ENCODE peak calls at places on chromosomes 16 and 17, in nine cellular contexts. One of them, this sample, is unnamed. For H3K36me3 and H3K27me3, the result is how much of the 10 kb centered on the place peaks cover.

GRCh38 chr16:81639931-81640680 is 139.0 kb upstream of the PLCG2 start:
- DNase-seq in GM23338: no peak
- DNase-seq in K562: no peak
- DNase-seq in iPS DF 6.9: no peak
- DNase-seq in CD8-positive, alpha-beta T cell: no peak
- DNase-seq in effector memory CD4-positive, alpha-beta T cell: no peak
- DNase-seq in BE2C: no peak
- DNase-seq in SJCRH30: peak
- DNase-seq in HAP-1: no peak
- DNase-seq in this sample: no peak

GRCh38 chr17:82062076-82062983 is 3.3 kb downstream of the DUS1L start:
- DNase-seq in iPS DF 6.9: no peak
- DNase-seq in SJCRH30: no peak
- DNase-seq in GM23338: peak
- DNase-seq in K562: no peak
- DNase-seq in effector memory CD4-positive, alpha-beta T cell: no peak
- DNase-seq in HAP-1: no peak
- DNase-seq in CD8-positive, alpha-beta T cell: no peak
- DNase-seq in BE2C: no peak
- DNase-seq in this sample: no peak

GRCh38 chr17:16477255-16477654 is 14.7 kb downstream of the LRRC75A start:
- DNase-seq in HAP-1: no peak
- DNase-seq in BE2C: no peak
- DNase-seq in K562: no peak
- DNase-seq in SJCRH30: peak
- DNase-seq in effector memory CD4-positive, alpha-beta T cell: no peak
- DNase-seq in GM23338: no peak
- DNase-seq in CD8-positive, alpha-beta T cell: no peak
- DNase-seq in iPS DF 6.9: no peak
- DNase-seq in this sample: peak

GRCh38 chr17:35082073-35082657 is 18.7 kb upstream of the RFFL start:
- DNase-seq in K562: no peak
- DNase-seq in iPS DF 6.9: no peak
- DNase-seq in HAP-1: peak
- DNase-seq in GM23338: no peak
- DNase-seq in SJCRH30: peak
- DNase-seq in BE2C: peak
- DNase-seq in effector memory CD4-positive, alpha-beta T cell: no peak
- DNase-seq in CD8-positive, alpha-beta T cell: no peak
- DNase-seq in this sample: no peak

GRCh38 chr17:4605826-4606225 is 21.5 kb downstream of the SMTNL2 start:
- DNase-seq in SJCRH30: no peak
- DNase-seq in CD8-positive, alpha-beta T cell: no peak
- DNase-seq in effector memory CD4-positive, alpha-beta T cell: no peak
- DNase-seq in iPS DF 6.9: no peak
- DNase-seq in BE2C: no peak
- DNase-seq in K562: no peak
- DNase-seq in GM23338: no peak
- DNase-seq in HAP-1: no peak
- DNase-seq in this sample: peak

GRCh38 chr17:39196820-39197331 is 593 bp downstream of the CACNB1 start:
- DNase-seq in SJCRH30: peak
- DNase-seq in CD8-positive, alpha-beta T cell: no peak
- DNase-seq in effector memory CD4-positive, alpha-beta T cell: no peak
- DNase-seq in BE2C: peak
- DNase-seq in GM23338: peak
- DNase-seq in K562: no peak
- DNase-seq in iPS DF 6.9: no peak
- DNase-seq in HAP-1: peak
- DNase-seq in this sample: peak

GRCh38 chr17:21458036-21458435 is 81.9 kb downstream of the KCNJ12 start:
- DNase-seq in K562: no peak
- DNase-seq in GM23338: peak
- DNase-seq in HAP-1: no peak
- DNase-seq in BE2C: no peak
- DNase-seq in SJCRH30: no peak
- DNase-seq in effector memory CD4-positive, alpha-beta T cell: no peak
- DNase-seq in CD8-positive, alpha-beta T cell: no peak
- DNase-seq in iPS DF 6.9: peak
- DNase-seq in this sample: peak

GRCh38 chr16:27315333-27316037 is 1.7 kb downstream of the IL4R start:
- DNase-seq in GM23338: peak
- DNase-seq in BE2C: no peak
- DNase-seq in CD8-positive, alpha-beta T cell: peak
- DNase-seq in SJCRH30: no peak
- DNase-seq in K562: no peak
- DNase-seq in iPS DF 6.9: no peak
- DNase-seq in effector memory CD4-positive, alpha-beta T cell: peak
- DNase-seq in HAP-1: peak
- DNase-seq in this sample: peak

GRCh38 chr17:58702045-58702476 is 9.7 kb downstream of the RAD51C start:
- DNase-seq in K562: no peak
- DNase-seq in BE2C: no peak
- DNase-seq in GM23338: no peak
- DNase-seq in effector memory CD4-positive, alpha-beta T cell: no peak
- DNase-seq in CD8-positive, alpha-beta T cell: no peak
- DNase-seq in SJCRH30: no peak
- DNase-seq in iPS DF 6.9: no peak
- DNase-seq in HAP-1: no peak
- DNase-seq in this sample: no peak

DNA sequence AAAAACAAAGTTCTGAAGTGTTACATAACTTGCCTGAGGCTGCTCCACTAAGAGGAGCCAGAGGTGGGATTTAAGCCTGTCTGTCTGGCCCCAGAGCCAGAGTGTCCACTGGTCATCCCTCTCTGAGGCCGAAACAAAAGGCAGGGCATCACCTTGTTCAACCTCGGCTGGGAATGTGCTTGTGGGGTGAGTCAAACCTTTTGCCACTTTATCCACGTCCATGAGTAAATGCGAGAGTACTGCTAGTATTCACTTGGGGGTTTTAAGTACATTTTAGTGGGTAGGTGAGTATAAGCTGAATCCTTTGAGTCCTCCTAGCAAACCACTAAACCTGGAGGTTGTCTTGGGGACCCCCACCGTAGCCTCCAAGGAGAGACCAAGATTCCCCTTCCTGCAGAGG is 103.5 kb downstream of the STX8 start:
- DNase-seq in CD8-positive, alpha-beta T cell: no peak
- DNase-seq in BE2C: no peak
- DNase-seq in iPS DF 6.9: no peak
- DNase-seq in HAP-1: no peak
- DNase-seq in GM23338: no peak
- DNase-seq in K562: no peak
- DNase-seq in effector memory CD4-positive, alpha-beta T cell: no peak
- DNase-seq in SJCRH30: no peak
- DNase-seq in this sample: no peak
- H3K4me3 ChIP-seq in CD8-positive, alpha-beta T cell: no peak
- H3K4me3 ChIP-seq in BE2C: no peak
- H3K4me3 ChIP-seq in iPS DF 6.9: no peak
- H3K4me3 ChIP-seq in HAP-1: no peak
- H3K4me3 ChIP-seq in GM23338: no peak
- H3K4me3 ChIP-seq in K562: no peak
- H3K4me3 ChIP-seq in effector memory CD4-positive, alpha-beta T cell: no peak
- H3K4me3 ChIP-seq in SJCRH30: no peak
- H3K4me3 ChIP-seq in this sample: no peak

GRCh38 chr17:60555786-60556185 is 29.7 kb upstream of the APPBP2 start:
- DNase-seq in K562: no peak
- DNase-seq in BE2C: no peak
- DNase-seq in SJCRH30: no peak
- DNase-seq in iPS DF 6.9: no peak
- DNase-seq in effector memory CD4-positive, alpha-beta T cell: no peak
- DNase-seq in GM23338: no peak
- DNase-seq in CD8-positive, alpha-beta T cell: no peak
- DNase-seq in HAP-1: no peak
- DNase-seq in this sample: no peak

GRCh38 chr17:60560860-60561257 is 34.8 kb upstream of the APPBP2 start:
- DNase-seq in iPS DF 6.9: no peak
- DNase-seq in BE2C: no peak
- DNase-seq in HAP-1: no peak
- DNase-seq in K562: no peak
- DNase-seq in SJCRH30: no peak
- DNase-seq in GM23338: no peak
- DNase-seq in CD8-positive, alpha-beta T cell: no peak
- DNase-seq in effector memory CD4-positive, alpha-beta T cell: no peak
- DNase-seq in this sample: no peak

GRCh38 chr17:60559659-60559994 is 33.6 kb upstream of the APPBP2 start:
- DNase-seq in HAP-1: no peak
- DNase-seq in K562: no peak
- DNase-seq in effector memory CD4-positive, alpha-beta T cell: no peak
- DNase-seq in BE2C: no peak
- DNase-seq in SJCRH30: no peak
- DNase-seq in GM23338: no peak
- DNase-seq in CD8-positive, alpha-beta T cell: no peak
- DNase-seq in iPS DF 6.9: no peak
- DNase-seq in this sample: no peak

GRCh38 chr17:60559995-60560859 is 34.2 kb upstream of the APPBP2 start:
- DNase-seq in BE2C: no peak
- DNase-seq in effector memory CD4-positive, alpha-beta T cell: no peak
- DNase-seq in K562: no peak
- DNase-seq in iPS DF 6.9: no peak
- DNase-seq in HAP-1: no peak
- DNase-seq in SJCRH30: no peak
- DNase-seq in CD8-positive, alpha-beta T cell: no peak
- DNase-seq in GM23338: no peak
- DNase-seq in this sample: no peak

DNA sequence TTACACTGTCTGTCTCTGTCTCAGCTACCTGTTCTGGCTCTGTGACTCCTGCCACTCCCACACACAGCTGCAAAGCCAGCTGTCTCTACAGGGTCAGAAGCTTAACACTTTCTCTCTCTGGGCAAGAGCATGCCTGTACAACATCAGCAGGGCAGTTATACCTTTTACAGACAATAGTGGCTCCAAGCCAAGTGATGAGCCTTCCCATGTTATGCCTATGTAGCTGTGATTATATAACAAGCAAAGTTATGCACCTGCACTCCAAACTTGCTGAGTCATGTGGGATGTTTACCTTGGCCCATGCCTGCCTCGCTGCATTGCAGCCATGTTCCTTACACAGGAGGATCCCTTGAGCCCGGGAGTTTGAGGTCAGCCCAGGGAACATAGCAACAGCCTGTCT is 31.8 kb upstream of the APPBP2 start:
- DNase-seq in CD8-positive, alpha-beta T cell: no peak
- DNase-seq in HAP-1: no peak
- DNase-seq in SJCRH30: no peak
- DNase-seq in effector memory CD4-positive, alpha-beta T cell: no peak
- DNase-seq in iPS DF 6.9: no peak
- DNase-seq in K562: no peak
- DNase-seq in BE2C: no peak
- DNase-seq in GM23338: peak
- DNase-seq in this sample: no peak
- H3K36me3 ChIP-seq in CD8-positive, alpha-beta T cell: under half
- H3K36me3 ChIP-seq in HAP-1: under half
- H3K36me3 ChIP-seq in SJCRH30: under half
- H3K36me3 ChIP-seq in effector memory CD4-positive, alpha-beta T cell: under half
- H3K36me3 ChIP-seq in iPS DF 6.9: under half
- H3K36me3 ChIP-seq in K562: under half
- H3K36me3 ChIP-seq in BE2C: under half
- H3K36me3 ChIP-seq in GM23338: under half
- H3K36me3 ChIP-seq in this sample: under half

GRCh38 chr17:10171581-10171981 is 26.8 kb downstream of the GAS7 start:
- DNase-seq in CD8-positive, alpha-beta T cell: no peak
- DNase-seq in BE2C: no peak
- DNase-seq in iPS DF 6.9: no peak
- DNase-seq in effector memory CD4-positive, alpha-beta T cell: no peak
- DNase-seq in SJCRH30: no peak
- DNase-seq in K562: no peak
- DNase-seq in HAP-1: no peak
- DNase-seq in GM23338: no peak
- DNase-seq in this sample: no peak

GRCh38 chr17:10170233-10170632 is 28.2 kb downstream of the GAS7 start:
- DNase-seq in GM23338: no peak
- DNase-seq in CD8-positive, alpha-beta T cell: no peak
- DNase-seq in iPS DF 6.9: no peak
- DNase-seq in K562: no peak
- DNase-seq in HAP-1: no peak
- DNase-seq in BE2C: no peak
- DNase-seq in effector memory CD4-positive, alpha-beta T cell: no peak
- DNase-seq in SJCRH30: no peak
- DNase-seq in this sample: no peak

GRCh38 chr17:10172241-10172741 is 26.1 kb downstream of the GAS7 start:
- DNase-seq in BE2C: no peak
- DNase-seq in CD8-positive, alpha-beta T cell: no peak
- DNase-seq in GM23338: no peak
- DNase-seq in HAP-1: no peak
- DNase-seq in iPS DF 6.9: no peak
- DNase-seq in effector memory CD4-positive, alpha-beta T cell: no peak
- DNase-seq in SJCRH30: no peak
- DNase-seq in K562: no peak
- DNase-seq in this sample: no peak

GRCh38 chr17:10172778-10173177 is 25.6 kb downstream of the GAS7 start:
- DNase-seq in K562: no peak
- DNase-seq in SJCRH30: no peak
- DNase-seq in BE2C: no peak
- DNase-seq in GM23338: no peak
- DNase-seq in HAP-1: no peak
- DNase-seq in effector memory CD4-positive, alpha-beta T cell: no peak
- DNase-seq in CD8-positive, alpha-beta T cell: no peak
- DNase-seq in iPS DF 6.9: no peak
- DNase-seq in this sample: no peak

GRCh38 chr17:10171057-10171456 is 27.3 kb downstream of the GAS7 start:
- DNase-seq in GM23338: no peak
- DNase-seq in CD8-positive, alpha-beta T cell: no peak
- DNase-seq in HAP-1: no peak
- DNase-seq in effector memory CD4-positive, alpha-beta T cell: no peak
- DNase-seq in iPS DF 6.9: no peak
- DNase-seq in BE2C: no peak
- DNase-seq in SJCRH30: no peak
- DNase-seq in K562: no peak
- DNase-seq in this sample: no peak
- H3K27me3 ChIP-seq in GM23338: under half
- H3K27me3 ChIP-seq in CD8-positive, alpha-beta T cell: under half
- H3K27me3 ChIP-seq in HAP-1: under half
- H3K27me3 ChIP-seq in effector memory CD4-positive, alpha-beta T cell: under half
- H3K27me3 ChIP-seq in iPS DF 6.9: under half
- H3K27me3 ChIP-seq in BE2C: under half
- H3K27me3 ChIP-seq in SJCRH30: under half
- H3K27me3 ChIP-seq in K562: under half
- H3K27me3 ChIP-seq in this sample: under half

GRCh38 chr17:11638700-11639265 is 40.5 kb downstream of the DNAH9 start:
- DNase-seq in iPS DF 6.9: no peak
- DNase-seq in effector memory CD4-positive, alpha-beta T cell: no peak
- DNase-seq in GM23338: no peak
- DNase-seq in K562: no peak
- DNase-seq in BE2C: no peak
- DNase-seq in SJCRH30: no peak
- DNase-seq in CD8-positive, alpha-beta T cell: no peak
- DNase-seq in HAP-1: no peak
- DNase-seq in this sample: no peak
- H3K4me3 ChIP-seq in iPS DF 6.9: no peak
- H3K4me3 ChIP-seq in effector memory CD4-positive, alpha-beta T cell: no peak
- H3K4me3 ChIP-seq in GM23338: no peak
- H3K4me3 ChIP-seq in K562: no peak
- H3K4me3 ChIP-seq in BE2C: no peak
- H3K4me3 ChIP-seq in SJCRH30: no peak
- H3K4me3 ChIP-seq in CD8-positive, alpha-beta T cell: no peak
- H3K4me3 ChIP-seq in HAP-1: no peak
- H3K4me3 ChIP-seq in this sample: no peak

GRCh38 chr16:75238132-75238852 is 13.1 kb downstream of the BCAR1 start:
- DNase-seq in iPS DF 6.9: no peak
- DNase-seq in GM23338: no peak
- DNase-seq in HAP-1: no peak
- DNase-seq in effector memory CD4-positive, alpha-beta T cell: no peak
- DNase-seq in BE2C: peak
- DNase-seq in CD8-positive, alpha-beta T cell: no peak
- DNase-seq in SJCRH30: peak
- DNase-seq in K562: no peak
- DNase-seq in this sample: peak
- H3K36me3 ChIP-seq in iPS DF 6.9: under half
- H3K36me3 ChIP-seq in GM23338: under half
- H3K36me3 ChIP-seq in HAP-1: under half
- H3K36me3 ChIP-seq in effector memory CD4-positive, alpha-beta T cell: under half
- H3K36me3 ChIP-seq in BE2C: under half
- H3K36me3 ChIP-seq in CD8-positive, alpha-beta T cell: under half
- H3K36me3 ChIP-seq in SJCRH30: under half
- H3K36me3 ChIP-seq in K562: half or more
- H3K36me3 ChIP-seq in this sample: under half

This sample was measured in H7.